ENCODE peak calls at places on chromosomes 7 and 10, in seven cellular contexts. L is mesendoderm, X is psoas muscle, H is DND-41, G is adipocyte, R is cardiac muscle cell, O is left lung. W is an unnamed sample.

GRCh38 chr10:97040706-97041105 is 145.1 kb downstream of the SLIT1 start:
- DNase-seq in L (no peak), X (no peak), H (no peak), G (no peak), R (no peak), O (no peak), W (no peak)

GRCh38 chr10:93913706-93914105 is 19.9 kb downstream of the SLC35G1 start:
- DNase-seq in L (no peak), X (no peak), H (no peak), G (no peak), R (no peak), O (no peak), W (no peak)

GRCh38 chr10:73956476-73957338 is 41.2 kb upstream of the VCL start:
- DNase-seq in L (no peak), X (no peak), H (peak; percentile 41), G (peak; percentile 79), R (peak; percentile 53), O (no peak), W (no peak)

GRCh38 chr7:24051651-24052050 is 232.3 kb upstream of the NPY start:
- DNase-seq in L (no peak), X (no peak), H (no peak), G (no peak), R (no peak), O (no peak), W (no peak)

GRCh38 chr10:69960606-69961167 is 92.0 kb upstream of the MACROH2A2 start:
- DNase-seq in L (no peak), X (no peak), H (no peak), G (no peak), R (no peak), O (no peak), W (no peak)

GRCh38 chr10:104809288-104810090 is 168.4 kb downstream of the SORCS3 start:
- DNase-seq in L (peak; percentile 92), X (no peak), H (peak; percentile 4), G (no peak), R (no peak), O (no peak), W (no peak)

GRCh38 chr10:11489591-11489990 is 121.9 kb downstream of the USP6NL start:
- DNase-seq in L (no peak), X (no peak), H (no peak), G (no peak), R (no peak), O (no peak), W (no peak)

GRCh38 chr7:100867796-100868485 is 754 bp downstream of the TRIP6 start:
- DNase-seq in L (peak; percentile 28), X (peak; percentile 59), H (no peak), G (peak; percentile 25), R (no peak), O (peak; percentile 74), W (peak; percentile 83)

GRCh38 chr7:139358541-139359365 is 941 bp upstream of the LUC7L2 start:
- DNase-seq in L (peak; percentile 45), X (no peak), H (peak; percentile 71), G (no peak), R (peak; percentile 46), O (no peak), W (no peak)

GRCh38 chr7:72336382-72336886 is 75.7 kb downstream of the CALN1 start:
- DNase-seq in L (peak; percentile 55), X (no peak), H (no peak), G (no peak), R (no peak), O (peak; percentile 71), W (peak; percentile 86)
- H3K27me3 ChIP-seq in L (no peaks in the 10 kb centered on the region), X (peaks cover 50% of the 10 kb centered on the region), H (no peaks in the 10 kb centered on the region), G (peaks cover 31% of the 10 kb centered on the region), R (peaks cover 46% of the 10 kb centered on the region), O (peaks cover 47% of the 10 kb centered on the region), W (peaks cover 31% of the 10 kb centered on the region)

GRCh38 chr10:119456435-119456810 is 86.1 kb downstream of the RGS10 start:
- DNase-seq in L (no peak), X (no peak), H (no peak), G (no peak), R (no peak), O (no peak), W (peak; percentile 43)
- H3K36me3 ChIP-seq in L (no peaks in the 10 kb centered on the region), X (no peaks in the 10 kb centered on the region), H (peaks cover 11% of the 10 kb centered on the region), G (no peaks in the 10 kb centered on the region), R (no peaks in the 10 kb centered on the region), O (no peaks in the 10 kb centered on the region), W (no peaks in the 10 kb centered on the region)

GRCh38 chr10:114682532-114682931 is 24.5 kb upstream of the ABLIM1 start:
- DNase-seq in L (no peak), X (no peak), H (no peak), G (peak; percentile 37), R (peak; percentile 27), O (no peak), W (no peak)

GRCh38 chr10:114684822-114685209 is 26.7 kb upstream of the ABLIM1 start:
- DNase-seq in L (peak; percentile 49), X (no peak), H (no peak), G (peak; percentile 84), R (peak; percentile 63), O (no peak), W (no peak)

GRCh38 chr10:114683162-114683561 is 25.1 kb upstream of the ABLIM1 start:
- DNase-seq in L (no peak), X (no peak), H (no peak), G (no peak), R (no peak), O (no peak), W (no peak)

GRCh38 chr10:114684085-114684821 is 26.2 kb upstream of the ABLIM1 start:
- DNase-seq in L (no peak), X (peak; percentile 56), H (no peak), G (peak; percentile 84), R (peak; percentile 54), O (peak; percentile 78), W (no peak)

DNA sequence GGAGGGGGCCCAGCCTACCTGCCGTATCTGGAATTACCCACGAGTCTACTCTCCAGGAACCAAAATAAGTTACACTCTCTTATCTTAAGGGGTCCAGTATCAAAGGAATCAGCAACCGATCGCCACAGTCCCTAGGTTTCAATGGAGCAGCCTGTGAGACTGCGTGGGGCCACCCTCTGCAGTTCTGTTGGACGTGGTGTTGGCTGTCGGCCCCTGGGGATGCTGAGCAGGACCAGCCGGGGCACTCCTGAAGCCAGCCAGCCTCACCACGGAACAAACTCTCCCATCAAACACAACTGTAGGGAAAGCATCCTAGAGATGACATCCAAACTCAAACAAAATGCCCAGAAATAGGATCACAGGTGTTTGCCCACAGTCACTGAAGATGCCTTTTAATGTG is 25.5 kb upstream of the ABLIM1 start:
- DNase-seq in L (no peak), X (no peak), H (no peak), G (no peak), R (no peak), O (no peak), W (no peak)
- H3K4me3 ChIP-seq in L (no peak overlapping the region), X (peak overlapping the region; percentile 57), H (no peak overlapping the region), G (peak overlapping the region; percentile 70), R (no peak overlapping the region), O (peak overlapping the region; percentile 35), W (no peak overlapping the region)

GRCh38 chr7:158944195-158944594 is 87.8 kb downstream of the DYNC2I1 start:
- DNase-seq in L (no peak), X (no peak), H (no peak), G (no peak), R (no peak), O (no peak), W (no peak)
- H3K27me3 ChIP-seq in L (no peaks in the 10 kb centered on the region), X (no peaks in the 10 kb centered on the region), H (no peaks in the 10 kb centered on the region), G (no peaks in the 10 kb centered on the region), R (no peaks in the 10 kb centered on the region), O (no peaks in the 10 kb centered on the region), W (no peaks in the 10 kb centered on the region)

DNA sequence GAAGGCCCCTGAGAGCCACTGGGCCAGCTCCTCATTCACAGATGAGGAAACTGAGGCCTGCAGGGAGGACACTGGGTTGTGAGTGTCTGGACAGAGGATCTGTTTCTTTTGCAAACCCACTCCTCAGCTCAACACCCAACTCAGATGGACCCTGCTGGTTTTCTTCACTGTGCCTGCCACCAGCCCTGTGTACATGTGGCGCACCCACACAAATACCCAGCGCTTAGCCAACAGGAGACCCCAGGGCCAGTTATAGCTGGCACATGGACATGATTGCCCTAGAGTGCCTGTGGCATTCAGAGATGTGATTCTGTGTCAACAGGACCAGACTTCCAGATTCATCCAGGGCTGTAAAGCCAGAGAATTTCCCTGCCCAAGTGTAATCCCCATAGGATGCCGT is 12.4 kb downstream of the PODXL start:
- DNase-seq in L (no peak), X (no peak), H (no peak), G (no peak), R (no peak), O (no peak), W (no peak)
- H3K36me3 ChIP-seq in L (no peaks in the 10 kb centered on the region), X (no peaks in the 10 kb centered on the region), H (no peaks in the 10 kb centered on the region), G (no peaks in the 10 kb centered on the region), R (no peaks in the 10 kb centered on the region), O (no peaks in the 10 kb centered on the region), W (peaks cover 40% of the 10 kb centered on the region)

GRCh38 chr10:35768731-35769130 is 126.6 kb upstream of the FZD8 start:
- DNase-seq in L (no peak), X (no peak), H (no peak), G (no peak), R (no peak), O (no peak), W (no peak)

GRCh38 chr10:35765996-35766395 is 123.9 kb upstream of the FZD8 start:
- DNase-seq in L (no peak), X (no peak), H (no peak), G (no peak), R (no peak), O (no peak), W (no peak)

GRCh38 chr10:35774109-35774508 is 132.0 kb upstream of the FZD8 start:
- DNase-seq in L (no peak), X (no peak), H (no peak), G (no peak), R (no peak), O (no peak), W (no peak)

GRCh38 chr10:35768011-35768410 is 125.9 kb upstream of the FZD8 start:
- DNase-seq in L (no peak), X (no peak), H (no peak), G (peak; percentile 4), R (no peak), O (no peak), W (no peak)

GRCh38 chr10:35770817-35771355 is 128.8 kb upstream of the FZD8 start:
- DNase-seq in L (peak; percentile 98), X (no peak), H (no peak), G (no peak), R (no peak), O (no peak), W (peak; percentile 30)
- H3K4me3 ChIP-seq in L (no peak overlapping the region), X (no peak overlapping the region), H (no peak overlapping the region), G (no peak overlapping the region), R (no peak overlapping the region), O (no peak overlapping the region), W (no peak overlapping the region)